ENCODE peak calls at places on chromosomes 1 and 21, in nine cellular contexts. One of them, this sample, is unnamed.

GRCh38 chr1:167455786-167456446 is 62.4 kb downstream of the CD247 start:
- DNase-seq in A549: no peak
- DNase-seq in heart left ventricle: peak; percentile 42
- DNase-seq in BJ: no peak
- DNase-seq in ovary: no peak
- DNase-seq in lower leg skin: peak; percentile 90
- DNase-seq in esophagus muscularis mucosa: no peak
- DNase-seq in MM.1S: peak; percentile 40
- DNase-seq in astrocyte: no peak
- DNase-seq in this sample: peak; percentile 43

GRCh38 chr1:84121360-84121759 is 22.7 kb upstream of the PRKACB start:
- DNase-seq in A549: no peak
- DNase-seq in heart left ventricle: no peak
- DNase-seq in BJ: no peak
- DNase-seq in ovary: no peak
- DNase-seq in lower leg skin: no peak
- DNase-seq in esophagus muscularis mucosa: no peak
- DNase-seq in MM.1S: no peak
- DNase-seq in astrocyte: no peak
- DNase-seq in this sample: no peak

GRCh38 chr1:27331922-27332321 is 9.9 kb upstream of the SYTL1 start:
- DNase-seq in A549: no peak
- DNase-seq in heart left ventricle: no peak
- DNase-seq in BJ: no peak
- DNase-seq in ovary: no peak
- DNase-seq in lower leg skin: no peak
- DNase-seq in esophagus muscularis mucosa: no peak
- DNase-seq in MM.1S: no peak
- DNase-seq in astrocyte: no peak
- DNase-seq in this sample: no peak

GRCh38 chr1:212928323-212929281 is 21.7 kb upstream of the VASH2 start:
- DNase-seq in A549: no peak
- DNase-seq in heart left ventricle: no peak
- DNase-seq in BJ: no peak
- DNase-seq in ovary: no peak
- DNase-seq in lower leg skin: no peak
- DNase-seq in esophagus muscularis mucosa: peak; percentile 84
- DNase-seq in MM.1S: no peak
- DNase-seq in astrocyte: peak; percentile 26
- DNase-seq in this sample: no peak

GRCh38 chr1:167266965-167267364 is 46.3 kb downstream of the POU2F1 start:
- DNase-seq in A549: no peak
- DNase-seq in heart left ventricle: no peak
- DNase-seq in BJ: no peak
- DNase-seq in ovary: no peak
- DNase-seq in lower leg skin: no peak
- DNase-seq in esophagus muscularis mucosa: no peak
- DNase-seq in MM.1S: no peak
- DNase-seq in astrocyte: no peak
- DNase-seq in this sample: no peak

GRCh38 chr1:114310771-114311251 is 157.1 kb upstream of the SYT6 start:
- DNase-seq in A549: no peak
- DNase-seq in heart left ventricle: peak; percentile 10
- DNase-seq in BJ: no peak
- DNase-seq in ovary: peak; percentile 41
- DNase-seq in lower leg skin: no peak
- DNase-seq in esophagus muscularis mucosa: peak; percentile 37
- DNase-seq in MM.1S: no peak
- DNase-seq in astrocyte: peak; percentile 85
- DNase-seq in this sample: no peak

GRCh38 chr1:50971748-50972305 is 1.8 kb downstream of the CDKN2C start:
- DNase-seq in A549: no peak
- DNase-seq in heart left ventricle: no peak
- DNase-seq in BJ: no peak
- DNase-seq in ovary: no peak
- DNase-seq in lower leg skin: no peak
- DNase-seq in esophagus muscularis mucosa: no peak
- DNase-seq in MM.1S: no peak
- DNase-seq in astrocyte: no peak
- DNase-seq in this sample: no peak

GRCh38 chr21:32083175-32083574 is 195.7 kb downstream of the MIS18A start:
- DNase-seq in A549: no peak
- DNase-seq in heart left ventricle: no peak
- DNase-seq in BJ: no peak
- DNase-seq in ovary: no peak
- DNase-seq in lower leg skin: no peak
- DNase-seq in esophagus muscularis mucosa: no peak
- DNase-seq in MM.1S: no peak
- DNase-seq in astrocyte: peak; percentile 2
- DNase-seq in this sample: no peak

GRCh38 chr1:116255486-116255885 is 117.6 kb upstream of the ATP1A1 start:
- DNase-seq in A549: no peak
- DNase-seq in heart left ventricle: no peak
- DNase-seq in BJ: no peak
- DNase-seq in ovary: no peak
- DNase-seq in lower leg skin: no peak
- DNase-seq in esophagus muscularis mucosa: no peak
- DNase-seq in MM.1S: no peak
- DNase-seq in astrocyte: no peak
- DNase-seq in this sample: no peak

GRCh38 chr1:216221260-216221700 is 202.0 kb downstream of the USH2A start:
- DNase-seq in A549: peak; percentile 31
- DNase-seq in heart left ventricle: peak; percentile 15
- DNase-seq in BJ: peak; percentile 57
- DNase-seq in ovary: peak; percentile 21
- DNase-seq in lower leg skin: no peak
- DNase-seq in esophagus muscularis mucosa: no peak
- DNase-seq in MM.1S: peak; percentile 90
- DNase-seq in astrocyte: peak; percentile 60
- DNase-seq in this sample: no peak

GRCh38 chr21:9837946-9838801 is 683.2 kb upstream of the TPTE start:
- DNase-seq in A549: no peak
- DNase-seq in heart left ventricle: no peak
- DNase-seq in BJ: no peak
- DNase-seq in ovary: no peak
- DNase-seq in lower leg skin: peak; percentile 84
- DNase-seq in esophagus muscularis mucosa: peak; percentile 92
- DNase-seq in MM.1S: no peak
- DNase-seq in astrocyte: no peak
- DNase-seq in this sample: no peak

GRCh38 chr1:43423672-43424550 is 29.8 kb downstream of the HYI start:
- DNase-seq in A549: no peak
- DNase-seq in heart left ventricle: no peak
- DNase-seq in BJ: no peak
- DNase-seq in ovary: no peak
- DNase-seq in lower leg skin: no peak
- DNase-seq in esophagus muscularis mucosa: no peak
- DNase-seq in MM.1S: no peak
- DNase-seq in astrocyte: no peak
- DNase-seq in this sample: no peak

GRCh38 chr1:164712131-164713031 is 153.4 kb downstream of the PBX1 start:
- DNase-seq in A549: no peak
- DNase-seq in heart left ventricle: peak; percentile 40
- DNase-seq in BJ: no peak
- DNase-seq in ovary: peak; percentile 46
- DNase-seq in lower leg skin: no peak
- DNase-seq in esophagus muscularis mucosa: no peak
- DNase-seq in MM.1S: no peak
- DNase-seq in astrocyte: no peak
- DNase-seq in this sample: peak; percentile 22

GRCh38 chr1:234214129-234214910 is 158.9 kb upstream of the COA6 start:
- DNase-seq in A549: no peak
- DNase-seq in heart left ventricle: peak; percentile 13
- DNase-seq in BJ: no peak
- DNase-seq in ovary: no peak
- DNase-seq in lower leg skin: no peak
- DNase-seq in esophagus muscularis mucosa: peak; percentile 91
- DNase-seq in MM.1S: no peak
- DNase-seq in astrocyte: peak; percentile 60
- DNase-seq in this sample: peak; percentile 26

GRCh38 chr1:20654104-20654690 is 7.0 kb downstream of the DDOST start:
- DNase-seq in A549: no peak
- DNase-seq in heart left ventricle: no peak
- DNase-seq in BJ: no peak
- DNase-seq in ovary: no peak
- DNase-seq in lower leg skin: no peak
- DNase-seq in esophagus muscularis mucosa: no peak
- DNase-seq in MM.1S: no peak
- DNase-seq in astrocyte: no peak
- DNase-seq in this sample: peak; percentile 44

GRCh38 chr1:3320246-3321152 is 134.0 kb upstream of the ARHGEF16 start:
- DNase-seq in A549: no peak
- DNase-seq in heart left ventricle: no peak
- DNase-seq in BJ: no peak
- DNase-seq in ovary: no peak
- DNase-seq in lower leg skin: no peak
- DNase-seq in esophagus muscularis mucosa: no peak
- DNase-seq in MM.1S: no peak
- DNase-seq in astrocyte: peak; percentile 58
- DNase-seq in this sample: no peak

GRCh38 chr1:66519988-66520387 is 14.0 kb upstream of the SGIP1 start:
- DNase-seq in A549: no peak
- DNase-seq in heart left ventricle: no peak
- DNase-seq in BJ: no peak
- DNase-seq in ovary: no peak
- DNase-seq in lower leg skin: no peak
- DNase-seq in esophagus muscularis mucosa: no peak
- DNase-seq in MM.1S: no peak
- DNase-seq in astrocyte: no peak
- DNase-seq in this sample: no peak

GRCh38 chr1:31920986-31921385 is 17.2 kb downstream of the PTP4A2 start:
- DNase-seq in A549: no peak
- DNase-seq in heart left ventricle: no peak
- DNase-seq in BJ: no peak
- DNase-seq in ovary: no peak
- DNase-seq in lower leg skin: no peak
- DNase-seq in esophagus muscularis mucosa: no peak
- DNase-seq in MM.1S: no peak
- DNase-seq in astrocyte: no peak
- DNase-seq in this sample: no peak

DNA sequence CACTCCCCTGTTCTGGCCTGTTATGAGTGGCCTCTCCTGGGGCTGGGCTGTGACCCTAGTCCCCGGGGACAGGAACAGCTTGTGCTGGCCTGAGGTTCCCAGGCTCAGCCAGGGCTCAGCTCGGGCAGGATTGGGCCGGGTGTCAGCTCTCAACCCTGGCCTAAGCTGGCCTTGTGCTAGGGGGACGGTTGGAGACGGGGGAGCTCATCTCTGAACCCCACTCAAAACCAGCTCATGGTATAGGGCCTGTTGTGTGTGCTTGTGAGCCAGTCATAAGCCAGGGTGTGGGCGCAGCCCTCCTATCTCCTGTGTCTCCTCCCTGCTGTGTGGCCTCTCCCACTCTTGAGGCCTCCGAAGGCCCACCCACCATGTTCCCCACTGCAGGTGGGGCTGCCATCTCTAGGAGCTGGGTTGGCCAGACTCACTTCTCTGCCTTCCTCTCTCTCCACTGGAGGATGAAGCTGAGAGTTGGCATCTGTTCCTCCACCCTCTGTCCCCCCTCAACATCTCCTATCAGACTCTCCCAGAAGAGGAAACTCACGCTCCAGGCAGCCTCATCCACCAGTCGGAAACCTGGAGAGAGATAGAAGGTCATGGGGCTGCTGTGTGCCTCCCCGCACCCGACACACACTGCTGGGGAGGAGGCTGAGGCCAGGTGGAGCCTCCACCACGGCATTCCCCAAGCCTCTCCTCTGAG is 1.3 kb downstream of the PEAR1 start:
- DNase-seq in A549: no peak
- DNase-seq in heart left ventricle: peak; percentile 68
- DNase-seq in BJ: no peak
- DNase-seq in ovary: peak; percentile 57
- DNase-seq in lower leg skin: no peak
- DNase-seq in esophagus muscularis mucosa: no peak
- DNase-seq in MM.1S: no peak
- DNase-seq in astrocyte: no peak
- DNase-seq in this sample: peak; percentile 69
- H3K4me3 ChIP-seq in A549: no peak overlapping the region
- H3K4me3 ChIP-seq in heart left ventricle: peak overlapping the region; percentile 64
- H3K4me3 ChIP-seq in BJ: peak overlapping the region; percentile 49
- H3K4me3 ChIP-seq in ovary: peak overlapping the region; percentile 39
- H3K4me3 ChIP-seq in lower leg skin: no peak overlapping the region
- H3K4me3 ChIP-seq in esophagus muscularis mucosa: peak overlapping the region; percentile 52
- H3K4me3 ChIP-seq in MM.1S: no peak overlapping the region
- H3K4me3 ChIP-seq in astrocyte: peak overlapping the region; percentile 63
- H3K4me3 ChIP-seq in this sample: peak overlapping the region; percentile 62

GRCh38 chr21:34075760-34076159 is 2.4 kb downstream of the MRPS6 start:
- DNase-seq in A549: no peak
- DNase-seq in heart left ventricle: no peak
- DNase-seq in BJ: no peak
- DNase-seq in ovary: no peak
- DNase-seq in lower leg skin: no peak
- DNase-seq in esophagus muscularis mucosa: no peak
- DNase-seq in MM.1S: no peak
- DNase-seq in astrocyte: no peak
- DNase-seq in this sample: no peak
- H3K4me3 ChIP-seq in A549: no peak overlapping the region
- H3K4me3 ChIP-seq in heart left ventricle: no peak overlapping the region
- H3K4me3 ChIP-seq in BJ: no peak overlapping the region
- H3K4me3 ChIP-seq in ovary: no peak overlapping the region
- H3K4me3 ChIP-seq in lower leg skin: no peak overlapping the region
- H3K4me3 ChIP-seq in esophagus muscularis mucosa: peak overlapping the region; percentile 78
- H3K4me3 ChIP-seq in MM.1S: no peak overlapping the region
- H3K4me3 ChIP-seq in astrocyte: no peak overlapping the region
- H3K4me3 ChIP-seq in this sample: peak overlapping the region; percentile 14

GRCh38 chr1:41902125-41902524 is 16.6 kb downstream of the HIVEP3 start:
- DNase-seq in A549: no peak
- DNase-seq in heart left ventricle: no peak
- DNase-seq in BJ: no peak
- DNase-seq in ovary: no peak
- DNase-seq in lower leg skin: no peak
- DNase-seq in esophagus muscularis mucosa: peak; percentile 50
- DNase-seq in MM.1S: no peak
- DNase-seq in astrocyte: peak; percentile 91
- DNase-seq in this sample: no peak
- H3K4me3 ChIP-seq in A549: no peak overlapping the region
- H3K4me3 ChIP-seq in heart left ventricle: no peak overlapping the region
- H3K4me3 ChIP-seq in BJ: no peak overlapping the region
- H3K4me3 ChIP-seq in ovary: no peak overlapping the region
- H3K4me3 ChIP-seq in lower leg skin: no peak overlapping the region
- H3K4me3 ChIP-seq in esophagus muscularis mucosa: no peak overlapping the region
- H3K4me3 ChIP-seq in MM.1S: peak overlapping the region; percentile 9
- H3K4me3 ChIP-seq in astrocyte: peak overlapping the region; percentile 8
- H3K4me3 ChIP-seq in this sample: no peak overlapping the region

DNA sequence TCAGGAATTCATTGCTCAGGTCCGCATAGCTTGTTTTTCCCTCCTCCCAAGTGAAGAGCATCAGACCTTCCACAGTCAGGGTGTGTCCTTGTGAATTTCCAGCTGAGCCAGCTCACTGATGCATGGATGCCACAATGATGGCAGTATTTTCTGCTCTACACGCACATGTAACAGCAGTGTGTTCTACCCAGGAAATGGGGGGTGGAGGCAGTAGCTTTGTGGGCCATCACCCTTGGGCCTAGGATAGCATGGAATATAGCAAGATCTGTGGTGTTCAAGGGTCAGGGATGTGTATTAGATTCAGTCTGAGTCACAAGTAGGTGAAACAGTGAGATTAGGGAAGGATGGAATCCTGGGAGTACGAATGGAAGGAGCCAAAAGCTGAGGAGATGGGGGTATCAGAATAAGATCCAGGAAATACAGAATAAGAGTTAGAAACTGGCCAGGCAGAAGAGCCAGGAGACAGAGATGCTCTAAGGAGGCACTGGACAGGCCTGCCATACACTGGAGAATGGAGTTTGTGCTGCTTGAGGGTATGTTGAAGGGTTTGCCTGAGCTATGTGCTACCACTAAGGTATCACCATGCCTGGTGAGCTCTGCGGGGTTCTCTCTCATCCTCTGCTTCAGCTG is 90.6 kb upstream of the CNIH3 start:
- DNase-seq in A549: no peak
- DNase-seq in heart left ventricle: no peak
- DNase-seq in BJ: no peak
- DNase-seq in ovary: no peak
- DNase-seq in lower leg skin: no peak
- DNase-seq in esophagus muscularis mucosa: no peak
- DNase-seq in MM.1S: no peak
- DNase-seq in astrocyte: peak; percentile 81
- DNase-seq in this sample: no peak
- H3K4me3 ChIP-seq in A549: no peak overlapping the region
- H3K4me3 ChIP-seq in heart left ventricle: no peak overlapping the region
- H3K4me3 ChIP-seq in BJ: no peak overlapping the region
- H3K4me3 ChIP-seq in ovary: no peak overlapping the region
- H3K4me3 ChIP-seq in lower leg skin: no peak overlapping the region
- H3K4me3 ChIP-seq in esophagus muscularis mucosa: no peak overlapping the region
- H3K4me3 ChIP-seq in MM.1S: no peak overlapping the region
- H3K4me3 ChIP-seq in astrocyte: no peak overlapping the region
- H3K4me3 ChIP-seq in this sample: no peak overlapping the region